ENCODE peak calls at places on chromosomes 4 and X, in eight cellular contexts. One of them, this sample, is unnamed.

GRCh38 chr4:7156273-7157139 is 35.8 kb upstream of the SORCS2 start:
- ATAC-seq in HCT116: peak; percentile 84
- ATAC-seq in HepG2: peak; percentile 50
- ATAC-seq in heart left ventricle: no peak
- ATAC-seq in IMR-90: peak; percentile 85
- ATAC-seq in A549: peak; percentile 93
- ATAC-seq in right lobe of liver: peak; percentile 40
- ATAC-seq in K562: peak; percentile 72
- ATAC-seq in this sample: peak; percentile 60

GRCh38 chr4:94334962-94335361 is 7.7 kb downstream of the HPGDS start:
- ATAC-seq in HCT116: no peak
- ATAC-seq in HepG2: no peak
- ATAC-seq in heart left ventricle: peak; percentile 34
- ATAC-seq in IMR-90: no peak
- ATAC-seq in A549: peak; percentile 38
- ATAC-seq in right lobe of liver: peak; percentile 81
- ATAC-seq in K562: no peak
- ATAC-seq in this sample: peak; percentile 39

GRCh38 chr4:37641886-37642849 is 44.0 kb downstream of the RELL1 start:
- ATAC-seq in HCT116: no peak
- ATAC-seq in HepG2: peak; percentile 86
- ATAC-seq in heart left ventricle: no peak
- ATAC-seq in IMR-90: no peak
- ATAC-seq in A549: no peak
- ATAC-seq in right lobe of liver: peak; percentile 65
- ATAC-seq in K562: no peak
- ATAC-seq in this sample: peak; percentile 31

GRCh38 chrX:56000729-56001128 is 231.4 kb upstream of the KLF8 start:
- ATAC-seq in HCT116: no peak
- ATAC-seq in HepG2: no peak
- ATAC-seq in heart left ventricle: no peak
- ATAC-seq in IMR-90: no peak
- ATAC-seq in A549: no peak
- ATAC-seq in right lobe of liver: no peak
- ATAC-seq in K562: no peak
- ATAC-seq in this sample: no peak

GRCh38 chrX:129665916-129666644 is 11.3 kb upstream of the APLN start:
- ATAC-seq in HCT116: peak; percentile 96
- ATAC-seq in HepG2: no peak
- ATAC-seq in heart left ventricle: no peak
- ATAC-seq in IMR-90: peak; percentile 96
- ATAC-seq in A549: peak; percentile 99
- ATAC-seq in right lobe of liver: no peak
- ATAC-seq in K562: no peak
- ATAC-seq in this sample: peak; percentile 83

GRCh38 chr4:14792702-14793227 is 209.5 kb upstream of the CPEB2 start:
- ATAC-seq in HCT116: no peak
- ATAC-seq in HepG2: no peak
- ATAC-seq in heart left ventricle: no peak
- ATAC-seq in IMR-90: no peak
- ATAC-seq in A549: peak; percentile 48
- ATAC-seq in right lobe of liver: no peak
- ATAC-seq in K562: no peak
- ATAC-seq in this sample: no peak

GRCh38 chr4:111404673-111405072 is 740.6 kb upstream of the FAM241A start:
- ATAC-seq in HCT116: no peak
- ATAC-seq in HepG2: no peak
- ATAC-seq in heart left ventricle: no peak
- ATAC-seq in IMR-90: no peak
- ATAC-seq in A549: no peak
- ATAC-seq in right lobe of liver: no peak
- ATAC-seq in K562: no peak
- ATAC-seq in this sample: no peak

GRCh38 chrX:20354505-20354904 is 87.8 kb upstream of the RPS6KA3 start:
- ATAC-seq in HCT116: no peak
- ATAC-seq in HepG2: no peak
- ATAC-seq in heart left ventricle: no peak
- ATAC-seq in IMR-90: no peak
- ATAC-seq in A549: no peak
- ATAC-seq in right lobe of liver: no peak
- ATAC-seq in K562: no peak
- ATAC-seq in this sample: no peak

GRCh38 chr4:113683143-113683542 is 78.4 kb downstream of the CAMK2D start:
- ATAC-seq in HCT116: no peak
- ATAC-seq in HepG2: no peak
- ATAC-seq in heart left ventricle: no peak
- ATAC-seq in IMR-90: no peak
- ATAC-seq in A549: no peak
- ATAC-seq in right lobe of liver: no peak
- ATAC-seq in K562: no peak
- ATAC-seq in this sample: no peak

GRCh38 chr4:10873809-10874208 is 189.2 kb upstream of the CLNK start:
- ATAC-seq in HCT116: no peak
- ATAC-seq in HepG2: no peak
- ATAC-seq in heart left ventricle: no peak
- ATAC-seq in IMR-90: no peak
- ATAC-seq in A549: no peak
- ATAC-seq in right lobe of liver: no peak
- ATAC-seq in K562: no peak
- ATAC-seq in this sample: no peak

GRCh38 chr4:84503495-84504437 is 4.7 kb upstream of the NKX6-1 start:
- ATAC-seq in HCT116: peak; percentile 64
- ATAC-seq in HepG2: peak; percentile 98
- ATAC-seq in heart left ventricle: peak; percentile 61
- ATAC-seq in IMR-90: peak; percentile 89
- ATAC-seq in A549: peak; percentile 81
- ATAC-seq in right lobe of liver: peak; percentile 92
- ATAC-seq in K562: peak; percentile 99
- ATAC-seq in this sample: no peak

GRCh38 chrX:135530097-135530496 is 9.6 kb downstream of the INTS6L start:
- ATAC-seq in HCT116: no peak
- ATAC-seq in HepG2: no peak
- ATAC-seq in heart left ventricle: no peak
- ATAC-seq in IMR-90: no peak
- ATAC-seq in A549: no peak
- ATAC-seq in right lobe of liver: no peak
- ATAC-seq in K562: peak; percentile 48
- ATAC-seq in this sample: no peak

GRCh38 chr4:82578935-82579334 is 17.1 kb upstream of the TMEM150C start:
- ATAC-seq in HCT116: peak; percentile 100
- ATAC-seq in HepG2: peak; percentile 100
- ATAC-seq in heart left ventricle: no peak
- ATAC-seq in IMR-90: no peak
- ATAC-seq in A549: peak; percentile 94
- ATAC-seq in right lobe of liver: peak; percentile 25
- ATAC-seq in K562: peak; percentile 89
- ATAC-seq in this sample: no peak

DNA sequence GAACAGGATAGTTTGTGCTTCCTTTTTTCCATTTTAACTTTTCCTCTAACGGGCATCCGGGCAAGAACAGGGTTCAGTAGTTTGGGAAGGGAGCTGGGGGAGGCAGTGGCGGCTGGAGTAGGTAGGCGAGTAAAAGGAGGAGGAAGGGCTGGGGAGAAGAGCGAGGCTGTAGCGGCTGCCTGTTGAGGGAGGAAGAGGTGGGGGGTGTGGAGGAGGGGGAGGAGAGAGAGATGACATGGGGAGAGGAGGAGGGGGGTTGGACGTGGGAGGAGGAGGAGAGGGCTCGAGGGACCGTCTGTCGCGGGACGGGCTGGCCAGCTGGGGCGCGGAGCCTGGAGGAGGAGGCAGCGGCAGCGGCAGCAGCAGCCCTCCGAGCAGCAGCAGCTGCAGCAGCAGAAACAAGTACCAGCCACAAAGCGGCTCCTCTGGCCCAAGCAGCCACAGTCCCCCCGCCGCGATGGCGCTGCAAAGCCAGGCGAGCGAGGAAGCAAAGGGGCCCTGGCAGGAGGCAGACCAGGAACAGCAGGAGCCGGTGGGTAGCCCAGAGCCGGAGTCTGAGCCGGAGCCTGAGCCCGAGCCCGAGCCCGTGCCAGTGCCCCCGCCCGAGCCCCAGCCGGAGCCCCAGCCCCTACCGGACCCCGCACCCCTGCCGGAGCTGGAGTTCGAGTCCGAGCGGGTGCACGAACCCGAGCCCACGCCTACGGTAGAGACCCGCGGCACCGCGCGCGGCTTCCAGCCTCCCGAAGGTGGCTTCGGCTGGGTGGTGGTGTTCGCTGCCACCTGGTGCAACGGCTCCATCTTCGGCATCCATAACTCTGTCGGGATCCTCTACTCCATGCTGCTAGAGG is at the start of gene SLC16A2:
- ATAC-seq in HCT116: no peak
- ATAC-seq in HepG2: peak; percentile 62
- ATAC-seq in heart left ventricle: peak; percentile 77
- ATAC-seq in IMR-90: peak; percentile 54
- ATAC-seq in A549: peak; percentile 78
- ATAC-seq in right lobe of liver: peak; percentile 67
- ATAC-seq in K562: no peak
- ATAC-seq in this sample: peak; percentile 70
- TF ChIP-seq POLR2A in HCT116: no peak
- TF ChIP-seq POLR2A in HepG2: no peak
- TF ChIP-seq POLR2A in heart left ventricle: no peak
- TF ChIP-seq POLR2A in IMR-90: no peak
- TF ChIP-seq POLR2A in A549: peak; percentile 60
- TF ChIP-seq POLR2A in right lobe of liver: peak; percentile 24
- TF ChIP-seq POLR2A in K562: no peak
- TF ChIP-seq POLR2A in this sample: no peak

GRCh38 chrX:8048466-8048865 is 121.3 kb upstream of the PNPLA4 start:
- ATAC-seq in HCT116: no peak
- ATAC-seq in HepG2: no peak
- ATAC-seq in heart left ventricle: no peak
- ATAC-seq in IMR-90: no peak
- ATAC-seq in A549: no peak
- ATAC-seq in right lobe of liver: no peak
- ATAC-seq in K562: no peak
- ATAC-seq in this sample: no peak
- TF ChIP-seq POLR2A in HCT116: no peak
- TF ChIP-seq POLR2A in HepG2: no peak
- TF ChIP-seq POLR2A in heart left ventricle: no peak
- TF ChIP-seq POLR2A in IMR-90: no peak
- TF ChIP-seq POLR2A in A549: no peak
- TF ChIP-seq POLR2A in right lobe of liver: no peak
- TF ChIP-seq POLR2A in K562: no peak
- TF ChIP-seq POLR2A in this sample: no peak

GRCh38 chr4:24471623-24472510 is 112.5 kb downstream of the DHX15 start:
- ATAC-seq in HCT116: no peak
- ATAC-seq in HepG2: peak; percentile 2
- ATAC-seq in heart left ventricle: no peak
- ATAC-seq in IMR-90: no peak
- ATAC-seq in A549: peak; percentile 11
- ATAC-seq in right lobe of liver: no peak
- ATAC-seq in K562: no peak
- ATAC-seq in this sample: no peak

GRCh38 chr4:24473309-24473721 is 111.0 kb downstream of the DHX15 start:
- ATAC-seq in HCT116: peak; percentile 15
- ATAC-seq in HepG2: peak; percentile 4
- ATAC-seq in heart left ventricle: no peak
- ATAC-seq in IMR-90: no peak
- ATAC-seq in A549: peak; percentile 34
- ATAC-seq in right lobe of liver: peak; percentile 28
- ATAC-seq in K562: peak; percentile 33
- ATAC-seq in this sample: no peak

GRCh38 chr4:24475756-24476155 is 108.6 kb downstream of the DHX15 start:
- ATAC-seq in HCT116: no peak
- ATAC-seq in HepG2: no peak
- ATAC-seq in heart left ventricle: no peak
- ATAC-seq in IMR-90: no peak
- ATAC-seq in A549: no peak
- ATAC-seq in right lobe of liver: no peak
- ATAC-seq in K562: no peak
- ATAC-seq in this sample: no peak

GRCh38 chr4:24470681-24471622 is 113.4 kb downstream of the DHX15 start:
- ATAC-seq in HCT116: peak; percentile 7
- ATAC-seq in HepG2: peak; percentile 45
- ATAC-seq in heart left ventricle: no peak
- ATAC-seq in IMR-90: peak; percentile 24
- ATAC-seq in A549: peak; percentile 11
- ATAC-seq in right lobe of liver: peak; percentile 10
- ATAC-seq in K562: no peak
- ATAC-seq in this sample: peak; percentile 11

GRCh38 chr4:24472514-24473308 is 111.6 kb downstream of the DHX15 start:
- ATAC-seq in HCT116: peak; percentile 88
- ATAC-seq in HepG2: peak; percentile 96
- ATAC-seq in heart left ventricle: peak; percentile 93
- ATAC-seq in IMR-90: peak; percentile 64
- ATAC-seq in A549: peak; percentile 94
- ATAC-seq in right lobe of liver: peak; percentile 89
- ATAC-seq in K562: peak; percentile 99
- ATAC-seq in this sample: peak; percentile 90
- TF ChIP-seq POLR2A in HCT116: no peak
- TF ChIP-seq POLR2A in HepG2: no peak
- TF ChIP-seq POLR2A in heart left ventricle: peak; percentile 3
- TF ChIP-seq POLR2A in IMR-90: no peak
- TF ChIP-seq POLR2A in A549: no peak
- TF ChIP-seq POLR2A in right lobe of liver: peak; percentile 28
- TF ChIP-seq POLR2A in K562: no peak
- TF ChIP-seq POLR2A in this sample: peak; percentile 43

GRCh38 chr4:25236971-25237370 is 3.1 kb downstream of the PI4K2B start:
- ATAC-seq in HCT116: no peak
- ATAC-seq in HepG2: no peak
- ATAC-seq in heart left ventricle: no peak
- ATAC-seq in IMR-90: no peak
- ATAC-seq in A549: no peak
- ATAC-seq in right lobe of liver: no peak
- ATAC-seq in K562: no peak
- ATAC-seq in this sample: no peak

GRCh38 chr4:25233737-25234389 is at the start of gene PI4K2B:
- ATAC-seq in HCT116: peak; percentile 89
- ATAC-seq in HepG2: peak; percentile 91
- ATAC-seq in heart left ventricle: peak; percentile 79
- ATAC-seq in IMR-90: peak; percentile 80
- ATAC-seq in A549: peak; percentile 87
- ATAC-seq in right lobe of liver: peak; percentile 85
- ATAC-seq in K562: peak; percentile 90
- ATAC-seq in this sample: peak; percentile 93

GRCh38 chr4:25235401-25235800 is 1.6 kb downstream of the PI4K2B start:
- ATAC-seq in HCT116: no peak
- ATAC-seq in HepG2: no peak
- ATAC-seq in heart left ventricle: no peak
- ATAC-seq in IMR-90: no peak
- ATAC-seq in A549: no peak
- ATAC-seq in right lobe of liver: no peak
- ATAC-seq in K562: no peak
- ATAC-seq in this sample: no peak

GRCh38 chr4:25234390-25235367 is 846 bp downstream of the PI4K2B start:
- ATAC-seq in HCT116: peak; percentile 52
- ATAC-seq in HepG2: peak; percentile 79
- ATAC-seq in heart left ventricle: peak; percentile 49
- ATAC-seq in IMR-90: peak; percentile 79
- ATAC-seq in A549: peak; percentile 85
- ATAC-seq in right lobe of liver: peak; percentile 76
- ATAC-seq in K562: peak; percentile 73
- ATAC-seq in this sample: peak; percentile 63

DNA sequence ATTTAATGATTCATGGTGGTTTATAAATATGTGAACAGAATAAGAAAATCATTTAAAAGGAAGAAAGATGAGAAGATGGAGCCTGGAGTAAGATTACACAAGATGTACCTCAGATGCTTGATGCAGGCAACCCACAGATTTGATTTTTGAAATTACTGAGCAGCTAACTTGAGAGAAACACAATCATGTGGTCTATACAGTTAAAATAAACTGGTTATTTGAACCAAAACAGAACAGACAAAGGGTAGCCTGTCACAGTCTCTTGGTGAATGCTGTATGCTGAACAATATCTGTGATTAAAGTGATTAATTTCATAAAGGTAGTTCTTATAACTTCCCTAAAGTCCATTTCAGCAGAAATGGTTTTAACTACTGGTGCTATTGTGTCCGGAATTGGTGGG is 4.2 kb downstream of the PI4K2B start:
- ATAC-seq in HCT116: no peak
- ATAC-seq in HepG2: no peak
- ATAC-seq in heart left ventricle: no peak
- ATAC-seq in IMR-90: no peak
- ATAC-seq in A549: no peak
- ATAC-seq in right lobe of liver: no peak
- ATAC-seq in K562: no peak
- ATAC-seq in this sample: no peak
- TF ChIP-seq POLR2A in HCT116: no peak
- TF ChIP-seq POLR2A in HepG2: no peak
- TF ChIP-seq POLR2A in heart left ventricle: no peak
- TF ChIP-seq POLR2A in IMR-90: no peak
- TF ChIP-seq POLR2A in A549: no peak
- TF ChIP-seq POLR2A in right lobe of liver: no peak
- TF ChIP-seq POLR2A in K562: no peak
- TF ChIP-seq POLR2A in this sample: no peak

This sample was measured in gastroesophageal sphincter.